ENCODE peak calls at places on chromosome 7, in seven cellular contexts. C, E, M, N, Y, A and R are unnamed samples.

GRCh38 chr7:25575634-25576033 is 347.3 kb upstream of the NPVF start:
- DNase-seq in Y (no peak), M (no peak), E (no peak), N (no peak), A (no peak), C (no peak), R (no peak)

GRCh38 chr7:18762189-18762588 is 266.6 kb downstream of the HDAC9 start:
- DNase-seq in A (no peak), C (no peak), E (no peak), N (no peak), Y (no peak), M (no peak), R (no peak)

GRCh38 chr7:147509859-147510542 is 1080.6 kb upstream of the C7orf33 start:
- DNase-seq in M (no peak), Y (no peak), A (no peak), E (no peak), C (no peak), N (no peak), R (no peak)

GRCh38 chr7:151141281-151141854 is 26.1 kb downstream of the GBX1 start:
- DNase-seq in N (no peak), C (no peak), Y (no peak), A (peak), M (no peak), E (no peak), R (no peak)

GRCh38 chr7:104841798-104842197 is 172.2 kb upstream of the KMT2E start:
- DNase-seq in Y (no peak), A (no peak), M (no peak), C (no peak), N (no peak), E (no peak), R (no peak)

GRCh38 chr7:139693651-139694388 is 84.0 kb downstream of the HIPK2 start:
- DNase-seq in M (no peak), C (no peak), E (no peak), N (no peak), Y (no peak), A (no peak), R (no peak)

GRCh38 chr7:94605031-94605430 is 50.9 kb downstream of the SGCE start:
- DNase-seq in N (no peak), E (no peak), M (no peak), Y (no peak), A (no peak), C (no peak), R (no peak)

GRCh38 chr7:158506626-158507025 is 81.0 kb downstream of the PTPRN2 start:
- DNase-seq in C (no peak), M (no peak), Y (no peak), E (no peak), N (no peak), A (no peak), R (no peak)

GRCh38 chr7:104836976-104837375 is 177.0 kb upstream of the KMT2E start:
- DNase-seq in Y (no peak), C (no peak), N (no peak), E (no peak), A (no peak), M (no peak), R (no peak)

GRCh38 chr7:80145780-80146422 is 11.3 kb downstream of the GNAI1 start:
- DNase-seq in C (no peak), E (no peak), A (no peak), N (no peak), M (no peak), Y (no peak), R (no peak)

GRCh38 chr7:137755438-137755837 is 91.3 kb downstream of the DGKI start:
- DNase-seq in A (no peak), C (no peak), N (no peak), E (no peak), M (no peak), Y (no peak), R (peak)

GRCh38 chr7:142557971-142558582 is 191.2 kb upstream of the PRSS1 start:
- DNase-seq in Y (no peak), N (no peak), M (no peak), C (peak), A (peak), E (no peak), R (peak)

GRCh38 chr7:46072722-46073121 is 151.7 kb upstream of the IGFBP3 start:
- DNase-seq in E (no peak), N (no peak), Y (no peak), A (no peak), C (no peak), M (no peak), R (no peak)

GRCh38 chr7:64098-64521 is 128.3 kb upstream of the FAM20C start:
- DNase-seq in C (no peak), M (peak), N (no peak), E (peak), Y (peak), A (peak), R (peak)

GRCh38 chr7:98297619-98298286 is 16.3 kb downstream of the BRI3 start:
- DNase-seq in N (no peak), E (no peak), Y (no peak), M (no peak), A (peak), C (no peak), R (no peak)

GRCh38 chr7:30116771-30117170 is 18.0 kb upstream of the MTURN start:
- DNase-seq in C (no peak), N (no peak), E (no peak), M (no peak), A (no peak), Y (peak), R (no peak)

GRCh38 chr7:102811942-102812678 is 63.3 kb downstream of the FAM185A start:
- DNase-seq in C (no peak), Y (no peak), N (no peak), E (no peak), M (no peak), A (no peak), R (no peak)

GRCh38 chr7:46283852-46284251 is 362.8 kb upstream of the IGFBP3 start:
- DNase-seq in N (no peak), C (no peak), E (no peak), A (no peak), M (no peak), Y (peak), R (no peak)

GRCh38 chr7:33062023-33062781 is at the start of gene NT5C3A:
- DNase-seq in Y (peak), M (peak), E (no peak), C (peak), N (no peak), A (peak), R (peak)

GRCh38 chr7:27339478-27339877 is 96.9 kb downstream of the EVX1 start:
- DNase-seq in E (no peak), M (no peak), C (peak), A (no peak), Y (no peak), N (no peak), R (peak)

GRCh38 chr7:110061387-110061786 is 1029.5 kb upstream of the LRRN3 start:
- DNase-seq in E (no peak), N (no peak), A (no peak), M (no peak), C (no peak), Y (no peak), R (no peak)

GRCh38 chr7:47283497-47284131 is 298.3 kb downstream of the TNS3 start:
- DNase-seq in E (no peak), Y (no peak), C (no peak), M (no peak), N (no peak), A (peak), R (no peak)

GRCh38 chr7:27148031-27148775 is 629 bp upstream of the HOXA6 start:
- DNase-seq in C (no peak), E (peak), Y (no peak), N (no peak), A (peak), M (peak), R (peak)

GRCh38 chr7:15950299-15950698 is 263.8 kb upstream of the MEOX2 start:
- DNase-seq in E (no peak), N (no peak), M (no peak), C (no peak), Y (no peak), A (no peak), R (no peak)

DNA sequence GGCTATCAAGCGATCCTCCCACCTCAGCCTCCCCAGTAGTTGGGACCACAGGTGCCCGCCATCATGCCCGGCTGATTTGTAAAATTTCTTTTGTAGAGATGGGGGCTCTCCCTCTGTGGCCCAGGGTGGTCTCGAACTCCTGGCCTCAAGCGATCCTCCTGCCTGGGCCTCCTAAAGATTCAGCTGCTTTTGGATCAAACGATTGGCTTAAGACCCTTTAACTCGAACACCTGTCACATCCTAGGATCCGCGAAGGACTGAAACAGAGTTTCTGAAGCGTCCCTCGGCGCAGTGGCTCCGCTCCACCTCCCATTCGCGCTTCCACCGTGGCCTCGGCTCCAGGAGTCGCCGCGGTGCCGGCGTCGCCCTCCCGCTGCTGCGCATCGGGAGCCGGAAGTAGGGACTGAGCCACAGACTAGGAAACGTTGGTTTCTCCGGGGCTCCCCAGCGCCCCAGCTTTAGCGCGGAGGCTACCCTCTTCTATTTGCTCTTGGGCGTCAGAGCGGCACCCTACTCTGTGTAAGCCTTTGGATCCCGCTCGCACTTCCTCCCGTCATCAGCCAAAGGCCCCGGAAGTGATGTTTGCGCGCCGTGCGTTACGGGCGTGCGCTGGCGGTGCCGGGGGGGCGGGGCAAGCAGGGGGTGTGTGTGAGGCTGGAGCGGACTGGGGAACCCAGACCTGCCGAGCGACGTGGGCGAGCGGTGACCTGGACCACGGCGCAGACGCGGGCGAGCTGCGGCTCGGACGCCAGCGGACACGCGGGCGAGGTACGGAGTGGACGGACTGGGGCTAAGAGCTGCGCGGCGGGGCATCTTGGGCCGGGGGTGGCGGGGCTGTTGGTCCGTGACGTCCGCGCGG is 53.0 kb downstream of the KCTD7 start:
- DNase-seq in N (peak), A (peak), C (peak), Y (peak), M (peak), E (peak), R (peak)
- TF ChIP-seq POLR2A in N (peak), A (peak), C (peak), Y (peak), M (peak), E (peak), R (peak)

GRCh38 chr7:101137651-101138148 is 10.8 kb downstream of the SERPINE1 start:
- DNase-seq in A (no peak), N (no peak), Y (no peak), M (no peak), E (no peak), C (no peak), R (no peak)
- TF ChIP-seq POLR2A in A (no peak), N (no peak), Y (no peak), M (no peak), E (no peak), C (no peak), R (no peak)

DNA sequence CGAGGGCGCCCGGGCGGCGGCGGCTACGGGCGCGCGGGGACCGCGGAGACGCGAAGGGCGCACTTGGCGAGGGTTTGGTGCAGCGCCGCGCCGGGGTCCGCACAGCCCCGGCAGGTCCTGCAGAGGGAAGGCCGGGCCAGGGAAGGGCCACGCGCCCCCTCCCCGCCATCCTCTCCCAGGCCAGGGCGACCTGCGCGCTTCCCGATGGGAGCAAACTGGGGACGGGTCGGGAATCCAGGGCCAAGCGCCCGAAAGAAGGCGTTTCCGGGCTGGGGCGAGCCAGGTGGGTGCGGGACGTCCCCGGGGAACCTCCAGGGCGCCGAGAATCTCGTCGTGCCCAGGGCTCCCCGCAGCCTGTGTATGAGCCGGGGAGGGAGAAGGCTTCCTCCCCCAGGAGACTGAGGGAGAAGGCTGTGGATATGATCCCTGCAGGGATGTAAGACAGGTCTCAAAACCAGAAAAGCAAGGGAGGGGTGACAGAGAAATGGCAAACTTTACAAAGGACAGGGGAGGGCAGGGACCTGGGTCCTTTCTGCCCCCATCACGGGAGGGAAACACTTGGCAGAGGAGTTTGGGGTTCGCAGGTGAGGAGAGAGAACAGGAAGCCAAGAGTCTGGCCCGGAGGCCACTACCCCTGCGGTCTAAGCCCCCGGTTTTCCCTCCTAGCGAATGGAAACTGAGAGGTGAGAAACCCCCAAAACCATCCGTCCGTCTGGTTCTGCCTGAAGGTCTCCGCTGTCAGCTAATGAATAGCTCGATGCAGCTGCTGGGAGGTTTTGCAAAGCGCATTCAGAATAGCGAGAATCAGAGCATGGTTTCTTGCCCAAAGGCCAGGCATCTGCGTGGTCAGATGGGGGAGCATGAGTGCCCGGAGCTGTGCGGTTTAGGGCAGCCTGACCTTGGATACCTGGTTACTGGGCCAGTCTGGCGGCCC is 674 bp downstream of the AMZ1 start:
- DNase-seq in A (no peak), M (peak), N (no peak), Y (no peak), E (no peak), C (no peak), R (no peak)
- TF ChIP-seq POLR2A in A (no peak), M (no peak), N (no peak), Y (no peak), E (no peak), C (no peak), R (no peak)

DNA sequence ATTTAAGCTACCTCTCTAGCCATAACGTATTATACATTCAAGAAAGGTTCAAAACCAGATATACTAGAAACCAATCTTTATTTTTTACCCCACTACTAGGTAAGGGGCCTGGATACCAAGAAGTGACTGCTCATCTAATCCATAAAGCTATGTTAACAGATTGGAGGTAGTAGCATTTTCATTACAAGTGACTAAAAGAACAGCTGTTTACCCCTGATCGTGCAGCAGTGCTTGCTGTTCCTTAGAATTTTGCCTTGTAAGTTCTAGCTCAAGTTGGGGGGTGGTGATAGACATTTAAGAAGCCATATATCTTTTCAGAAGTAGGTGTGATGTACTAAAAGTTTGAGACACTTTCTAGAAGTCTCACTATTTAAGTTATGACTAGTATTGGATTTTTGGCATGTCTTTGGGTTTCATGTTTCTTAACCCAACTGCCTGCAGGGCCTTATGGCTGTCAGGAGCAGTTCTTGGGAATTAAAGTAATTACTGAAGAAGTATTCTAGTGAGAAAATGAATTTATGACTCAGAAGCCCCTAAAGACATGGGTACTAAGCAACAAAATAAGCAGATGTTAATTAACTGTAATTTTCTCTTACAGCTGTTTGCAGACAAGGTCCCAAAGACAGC is 2.3 kb downstream of the PPIA start:
- DNase-seq in Y (no peak), C (no peak), N (no peak), E (no peak), M (no peak), A (no peak), R (no peak)
- TF ChIP-seq POLR2A in Y (no peak), C (no peak), N (no peak), E (no peak), M (no peak), A (no peak), R (no peak)

GRCh38 chr7:44257213-44257612 is 56.4 kb downstream of the YKT6 start:
- DNase-seq in C (no peak), A (no peak), Y (no peak), E (no peak), M (no peak), N (no peak), R (no peak)

GRCh38 chr7:44258423-44258760 is 57.6 kb downstream of the YKT6 start:
- DNase-seq in C (no peak), M (no peak), Y (no peak), A (no peak), N (no peak), E (no peak), R (no peak)

GRCh38 chr7:44256459-44256858 is 55.7 kb downstream of the YKT6 start:
- DNase-seq in N (no peak), E (no peak), M (no peak), C (no peak), A (no peak), Y (no peak), R (no peak)

GRCh38 chr7:44258865-44259546 is 58.2 kb downstream of the YKT6 start:
- DNase-seq in A (no peak), N (no peak), Y (no peak), C (no peak), E (no peak), M (no peak), R (no peak)

GRCh38 chr7:44257618-44258422 is 57.0 kb downstream of the YKT6 start:
- DNase-seq in C (peak), Y (peak), A (peak), N (no peak), E (peak), M (peak), R (peak)
- TF ChIP-seq POLR2A in C (peak), Y (no peak), A (no peak), N (no peak), E (no peak), M (no peak), R (no peak)

GRCh38 chr7:75740846-75741497 is 2.2 kb upstream of the HIP1 start:
- DNase-seq in N (no peak), Y (peak), M (no peak), E (no peak), C (no peak), A (peak), R (peak)

GRCh38 chr7:75738604-75738974 is at the start of gene HIP1:
- DNase-seq in E (no peak), Y (no peak), N (no peak), A (no peak), M (no peak), C (peak), R (no peak)

GRCh38 chr7:75737856-75738603 is 711 bp downstream of the HIP1 start:
- DNase-seq in A (peak), E (peak), C (no peak), M (no peak), Y (no peak), N (no peak), R (no peak)

GRCh38 chr7:75739796-75740672 is 1.3 kb upstream of the HIP1 start:
- DNase-seq in M (no peak), C (no peak), Y (no peak), E (peak), N (no peak), A (no peak), R (no peak)

DNA sequence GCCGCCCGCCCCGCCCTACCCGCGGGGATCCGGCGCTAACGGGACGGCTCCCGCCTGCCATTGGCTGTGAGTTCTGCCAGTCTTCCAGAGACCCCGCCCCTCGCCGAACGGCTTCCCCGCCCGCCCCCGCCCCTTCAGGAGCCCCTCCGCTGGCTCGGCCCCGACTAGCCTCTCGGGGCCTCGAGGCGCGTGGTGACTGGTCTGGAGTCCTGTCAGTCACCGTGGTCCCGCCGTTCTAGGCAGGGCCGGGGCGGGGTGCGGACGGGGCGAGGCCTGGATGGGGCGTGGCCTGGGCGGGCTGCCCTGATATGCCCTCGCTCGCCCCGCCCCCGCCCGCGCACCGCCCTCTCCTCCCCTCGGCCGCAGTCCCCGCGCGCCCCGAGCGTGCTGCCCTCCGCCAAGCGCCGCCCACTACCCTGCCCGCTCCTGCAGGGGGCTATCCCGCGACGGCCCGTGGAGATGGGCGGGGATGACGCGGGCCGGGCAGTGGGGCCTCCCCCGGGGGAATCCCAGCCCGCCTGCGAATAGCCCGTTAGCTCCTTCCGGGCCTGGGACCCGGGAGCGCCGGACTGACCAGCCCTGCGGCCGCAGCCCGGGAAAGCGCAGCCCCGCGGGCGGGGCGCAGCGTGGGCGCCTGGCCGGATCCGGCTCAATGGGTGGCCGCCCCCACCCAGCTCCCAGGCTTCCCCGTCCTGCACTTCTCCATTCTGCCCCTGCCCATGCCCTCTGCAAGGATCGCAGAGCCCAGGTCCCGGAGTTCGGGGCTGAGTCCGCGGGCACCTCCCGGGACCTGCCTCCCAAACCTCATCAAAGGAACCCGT is 444 bp upstream of the HIP1 start:
- DNase-seq in M (peak), N (peak), C (peak), E (peak), Y (peak), A (peak), R (peak)
- TF ChIP-seq POLR2A in M (no peak), N (no peak), C (peak), E (peak), Y (no peak), A (peak), R (peak)